ENCODE peak calls at places on chromosomes 5 and 9, in four cellular contexts. Z is activated naive CD4-positive, alpha-beta T cell; O is left lobe of liver; M is stimulated activated CD4-positive, alpha-beta T cell treated with anti-CD3 and anti-CD28 coated beads, Interleukin-2, amount 100 ng/mL, for 48 hours. V is an unnamed sample.

GRCh38 chr5:75330404-75330803 is 6.6 kb upstream of the HMGCR start:
- DNase-seq in M (no peak), O (no peak), Z (no peak), V (no peak)

GRCh38 chr5:55742778-55743177 is 4.9 kb downstream of the DDX4 start:
- DNase-seq in M (no peak), Z (no peak), O (no peak), V (no peak)

GRCh38 chr5:141821430-141821925 is 56.7 kb downstream of the PCDH1 start:
- DNase-seq in Z (no peak), M (no peak), O (no peak), V (no peak)

GRCh38 chr5:129767927-129768380 is 20.1 kb downstream of the MINAR2 start:
- DNase-seq in O (peak), Z (no peak), M (peak), V (peak)

GRCh38 chr5:138711816-138712215 is 41.4 kb upstream of the CTNNA1 start:
- DNase-seq in O (no peak), M (no peak), Z (no peak), V (no peak)

GRCh38 chr9:23630488-23630887 is 195.6 kb downstream of the ELAVL2 start:
- DNase-seq in O (no peak), M (no peak), Z (no peak), V (no peak)

GRCh38 chr5:138408023-138408422 is 30.8 kb upstream of the REEP2 start:
- DNase-seq in Z (no peak), M (peak), O (no peak), V (no peak)

GRCh38 chr5:179793470-179794139 is at the start of gene LTC4S:
- DNase-seq in M (no peak), Z (no peak), O (peak), V (no peak)

GRCh38 chr5:55692106-55692417 is 20.1 kb downstream of the SLC38A9 start:
- DNase-seq in M (no peak), O (no peak), Z (no peak), V (no peak)

GRCh38 chr5:50849554-50849953 is 183.1 kb downstream of the PARP8 start:
- DNase-seq in O (no peak), Z (no peak), M (no peak), V (no peak)

GRCh38 chr5:94245608-94246007 is 372.8 kb downstream of the KIAA0825 start:
- DNase-seq in M (no peak), O (no peak), Z (no peak), V (no peak)

GRCh38 chr9:10678790-10679189 is 66.0 kb upstream of the PTPRD start:
- DNase-seq in Z (no peak), M (no peak), O (no peak), V (no peak)

GRCh38 chr5:169004551-169004950 is 296.4 kb downstream of the SLIT3 start:
- DNase-seq in Z (no peak), M (no peak), O (no peak), V (no peak)

GRCh38 chr5:176817369-176817841 is 7.0 kb downstream of the UNC5A start:
- DNase-seq in M (no peak), O (no peak), Z (no peak), V (no peak)

GRCh38 chr9:93645149-93645889 is 68.9 kb downstream of the PHF2 start:
- DNase-seq in Z (no peak), O (peak), M (no peak), V (peak)

V was measured in omental fat pad.